ENCODE peak calls at places on chromosomes 12 and 14, in ten cellular contexts. One of them, this sample, is unnamed.

GRCh38 chr12:121334513-121335343 is 17.5 kb downstream of the ANAPC5 start:
- DNase-seq in T1000: peak; percentile 13
- DNase-seq in kidney tubule cell: peak; percentile 72
- DNase-seq in Caco-2: peak; percentile 58
- DNase-seq in foreskin melanocyte: peak; percentile 64
- DNase-seq in stromal cell of bone marrow: peak; percentile 59
- DNase-seq in IMR-90: peak; percentile 78
- DNase-seq in A549: peak; percentile 75
- DNase-seq in NCI-H2081: peak; percentile 47
- DNase-seq in GM12891: no peak
- DNase-seq in this sample: no peak

GRCh38 chr14:73789996-73790581 is 61.5 kb upstream of the PTGR2 start:
- DNase-seq in T1000: peak; percentile 45
- DNase-seq in kidney tubule cell: peak; percentile 26
- DNase-seq in Caco-2: no peak
- DNase-seq in foreskin melanocyte: peak; percentile 91
- DNase-seq in stromal cell of bone marrow: peak; percentile 97
- DNase-seq in IMR-90: peak; percentile 97
- DNase-seq in A549: no peak
- DNase-seq in NCI-H2081: no peak
- DNase-seq in GM12891: no peak
- DNase-seq in this sample: peak; percentile 50

GRCh38 chr12:11877102-11877826 is 193.5 kb upstream of the BCL2L14 start:
- DNase-seq in T1000: no peak
- DNase-seq in kidney tubule cell: no peak
- DNase-seq in Caco-2: no peak
- DNase-seq in foreskin melanocyte: no peak
- DNase-seq in stromal cell of bone marrow: no peak
- DNase-seq in IMR-90: no peak
- DNase-seq in A549: no peak
- DNase-seq in NCI-H2081: no peak
- DNase-seq in GM12891: no peak
- DNase-seq in this sample: no peak

GRCh38 chr12:2154050-2154449 is 101.3 kb downstream of the CACNA1C start:
- DNase-seq in T1000: no peak
- DNase-seq in kidney tubule cell: no peak
- DNase-seq in Caco-2: no peak
- DNase-seq in foreskin melanocyte: no peak
- DNase-seq in stromal cell of bone marrow: peak; percentile 62
- DNase-seq in IMR-90: peak; percentile 88
- DNase-seq in A549: no peak
- DNase-seq in NCI-H2081: no peak
- DNase-seq in GM12891: no peak
- DNase-seq in this sample: peak; percentile 87

GRCh38 chr14:52244997-52245396 is 22.5 kb upstream of the PTGDR start:
- DNase-seq in T1000: no peak
- DNase-seq in kidney tubule cell: no peak
- DNase-seq in Caco-2: no peak
- DNase-seq in foreskin melanocyte: no peak
- DNase-seq in stromal cell of bone marrow: no peak
- DNase-seq in IMR-90: no peak
- DNase-seq in A549: no peak
- DNase-seq in NCI-H2081: no peak
- DNase-seq in GM12891: no peak
- DNase-seq in this sample: no peak

GRCh38 chr12:25271486-25272098 is 20.9 kb upstream of the KRAS start:
- DNase-seq in T1000: no peak
- DNase-seq in kidney tubule cell: no peak
- DNase-seq in Caco-2: no peak
- DNase-seq in foreskin melanocyte: no peak
- DNase-seq in stromal cell of bone marrow: no peak
- DNase-seq in IMR-90: no peak
- DNase-seq in A549: no peak
- DNase-seq in NCI-H2081: no peak
- DNase-seq in GM12891: no peak
- DNase-seq in this sample: no peak

GRCh38 chr14:31426663-31427062 is 6.3 kb upstream of the HEATR5A start:
- DNase-seq in T1000: no peak
- DNase-seq in kidney tubule cell: no peak
- DNase-seq in Caco-2: no peak
- DNase-seq in foreskin melanocyte: no peak
- DNase-seq in stromal cell of bone marrow: no peak
- DNase-seq in IMR-90: no peak
- DNase-seq in A549: no peak
- DNase-seq in NCI-H2081: no peak
- DNase-seq in GM12891: no peak
- DNase-seq in this sample: no peak

GRCh38 chr12:113221997-113222729 is 899 bp downstream of the TPCN1 start:
- DNase-seq in T1000: no peak
- DNase-seq in kidney tubule cell: peak; percentile 52
- DNase-seq in Caco-2: no peak
- DNase-seq in foreskin melanocyte: no peak
- DNase-seq in stromal cell of bone marrow: no peak
- DNase-seq in IMR-90: no peak
- DNase-seq in A549: peak; percentile 18
- DNase-seq in NCI-H2081: no peak
- DNase-seq in GM12891: no peak
- DNase-seq in this sample: no peak

This sample was measured in SJSA1.